ENCODE peak calls at places on chromosomes 6 and 20, in seven cellular contexts. One of them, this sample, is unnamed.
A peak's percentile ranks its signal among the peaks of the same experiment; 100 is the strongest.

GRCh38 chr6:2990179-2990931 is 9.3 kb upstream of the NQO2 start:
- DNase-seq in A172: peak; percentile 57
- DNase-seq in SW 1271: peak; percentile 71
- DNase-seq in activated CD4-positive, alpha-beta T cell treated with anti-CD3 and anti-CD28 coated beads, Interleukin-2, amount 50 U/mL, for 24 hours: peak; percentile 6
- DNase-seq in NCI-H1417: peak; percentile 73
- DNase-seq in stimulated activated CD4-positive, alpha-beta T cell treated with anti-CD3 and anti-CD28 coated beads, Interleukin-4, amount 100 ng/mL, for 24 hours: no peak
- DNase-seq in LHCN-M2: peak; percentile 37
- DNase-seq in this sample: peak; percentile 37

GRCh38 chr6:4405609-4406212 is 270.3 kb upstream of the ECI2 start:
- DNase-seq in A172: no peak
- DNase-seq in SW 1271: no peak
- DNase-seq in activated CD4-positive, alpha-beta T cell treated with anti-CD3 and anti-CD28 coated beads, Interleukin-2, amount 50 U/mL, for 24 hours: no peak
- DNase-seq in NCI-H1417: no peak
- DNase-seq in stimulated activated CD4-positive, alpha-beta T cell treated with anti-CD3 and anti-CD28 coated beads, Interleukin-4, amount 100 ng/mL, for 24 hours: no peak
- DNase-seq in LHCN-M2: peak; percentile 70
- DNase-seq in this sample: no peak

GRCh38 chr6:52995913-52996685 is 1.0 kb upstream of the GSTA4 start:
- DNase-seq in A172: peak; percentile 75
- DNase-seq in SW 1271: peak; percentile 38
- DNase-seq in activated CD4-positive, alpha-beta T cell treated with anti-CD3 and anti-CD28 coated beads, Interleukin-2, amount 50 U/mL, for 24 hours: no peak
- DNase-seq in NCI-H1417: no peak
- DNase-seq in stimulated activated CD4-positive, alpha-beta T cell treated with anti-CD3 and anti-CD28 coated beads, Interleukin-4, amount 100 ng/mL, for 24 hours: peak; percentile 35
- DNase-seq in LHCN-M2: peak; percentile 88
- DNase-seq in this sample: peak; percentile 51

GRCh38 chr6:42963855-42964605 is 3.5 kb downstream of the GNMT start:
- DNase-seq in A172: peak; percentile 45
- DNase-seq in SW 1271: peak; percentile 35
- DNase-seq in activated CD4-positive, alpha-beta T cell treated with anti-CD3 and anti-CD28 coated beads, Interleukin-2, amount 50 U/mL, for 24 hours: no peak
- DNase-seq in NCI-H1417: no peak
- DNase-seq in stimulated activated CD4-positive, alpha-beta T cell treated with anti-CD3 and anti-CD28 coated beads, Interleukin-4, amount 100 ng/mL, for 24 hours: peak; percentile 41
- DNase-seq in LHCN-M2: peak; percentile 38
- DNase-seq in this sample: no peak

GRCh38 chr20:3890999-3891929 is 2.1 kb downstream of the PANK2 start:
- DNase-seq in A172: no peak
- DNase-seq in SW 1271: no peak
- DNase-seq in activated CD4-positive, alpha-beta T cell treated with anti-CD3 and anti-CD28 coated beads, Interleukin-2, amount 50 U/mL, for 24 hours: no peak
- DNase-seq in NCI-H1417: no peak
- DNase-seq in stimulated activated CD4-positive, alpha-beta T cell treated with anti-CD3 and anti-CD28 coated beads, Interleukin-4, amount 100 ng/mL, for 24 hours: no peak
- DNase-seq in LHCN-M2: no peak
- DNase-seq in this sample: no peak

GRCh38 chr6:32854376-32855178 is 585 bp downstream of the PSMB9 start:
- DNase-seq in A172: peak; percentile 47
- DNase-seq in SW 1271: no peak
- DNase-seq in activated CD4-positive, alpha-beta T cell treated with anti-CD3 and anti-CD28 coated beads, Interleukin-2, amount 50 U/mL, for 24 hours: no peak
- DNase-seq in NCI-H1417: peak; percentile 36
- DNase-seq in stimulated activated CD4-positive, alpha-beta T cell treated with anti-CD3 and anti-CD28 coated beads, Interleukin-4, amount 100 ng/mL, for 24 hours: peak; percentile 66
- DNase-seq in LHCN-M2: peak; percentile 37
- DNase-seq in this sample: no peak

GRCh38 chr20:34516874-34517542 is 786 bp downstream of the DYNLRB1 start:
- DNase-seq in A172: peak; percentile 19
- DNase-seq in SW 1271: peak; percentile 90
- DNase-seq in activated CD4-positive, alpha-beta T cell treated with anti-CD3 and anti-CD28 coated beads, Interleukin-2, amount 50 U/mL, for 24 hours: no peak
- DNase-seq in NCI-H1417: peak; percentile 76
- DNase-seq in stimulated activated CD4-positive, alpha-beta T cell treated with anti-CD3 and anti-CD28 coated beads, Interleukin-4, amount 100 ng/mL, for 24 hours: peak; percentile 44
- DNase-seq in LHCN-M2: no peak
- DNase-seq in this sample: peak; percentile 27

GRCh38 chr20:41570552-41570951 is 47.6 kb downstream of the CHD6 start:
- DNase-seq in A172: no peak
- DNase-seq in SW 1271: no peak
- DNase-seq in activated CD4-positive, alpha-beta T cell treated with anti-CD3 and anti-CD28 coated beads, Interleukin-2, amount 50 U/mL, for 24 hours: no peak
- DNase-seq in NCI-H1417: no peak
- DNase-seq in stimulated activated CD4-positive, alpha-beta T cell treated with anti-CD3 and anti-CD28 coated beads, Interleukin-4, amount 100 ng/mL, for 24 hours: no peak
- DNase-seq in LHCN-M2: peak; percentile 71
- DNase-seq in this sample: no peak

GRCh38 chr6:167795874-167796667 is 30.6 kb upstream of the AFDN start:
- DNase-seq in A172: no peak
- DNase-seq in SW 1271: no peak
- DNase-seq in activated CD4-positive, alpha-beta T cell treated with anti-CD3 and anti-CD28 coated beads, Interleukin-2, amount 50 U/mL, for 24 hours: no peak
- DNase-seq in NCI-H1417: peak; percentile 83
- DNase-seq in stimulated activated CD4-positive, alpha-beta T cell treated with anti-CD3 and anti-CD28 coated beads, Interleukin-4, amount 100 ng/mL, for 24 hours: no peak
- DNase-seq in LHCN-M2: no peak
- DNase-seq in this sample: peak; percentile 77

GRCh38 chr20:6663751-6664388 is 103.6 kb upstream of the BMP2 start:
- DNase-seq in A172: peak; percentile 18
- DNase-seq in SW 1271: no peak
- DNase-seq in activated CD4-positive, alpha-beta T cell treated with anti-CD3 and anti-CD28 coated beads, Interleukin-2, amount 50 U/mL, for 24 hours: no peak
- DNase-seq in NCI-H1417: no peak
- DNase-seq in stimulated activated CD4-positive, alpha-beta T cell treated with anti-CD3 and anti-CD28 coated beads, Interleukin-4, amount 100 ng/mL, for 24 hours: no peak
- DNase-seq in LHCN-M2: no peak
- DNase-seq in this sample: no peak

GRCh38 chr20:63330940-63331339 is 30.2 kb downstream of the CHRNA4 start:
- DNase-seq in A172: no peak
- DNase-seq in SW 1271: no peak
- DNase-seq in activated CD4-positive, alpha-beta T cell treated with anti-CD3 and anti-CD28 coated beads, Interleukin-2, amount 50 U/mL, for 24 hours: no peak
- DNase-seq in NCI-H1417: no peak
- DNase-seq in stimulated activated CD4-positive, alpha-beta T cell treated with anti-CD3 and anti-CD28 coated beads, Interleukin-4, amount 100 ng/mL, for 24 hours: no peak
- DNase-seq in LHCN-M2: no peak
- DNase-seq in this sample: no peak

GRCh38 chr6:137749595-137750215 is 117.4 kb upstream of the TNFAIP3 start:
- DNase-seq in A172: no peak
- DNase-seq in SW 1271: no peak
- DNase-seq in activated CD4-positive, alpha-beta T cell treated with anti-CD3 and anti-CD28 coated beads, Interleukin-2, amount 50 U/mL, for 24 hours: no peak
- DNase-seq in NCI-H1417: no peak
- DNase-seq in stimulated activated CD4-positive, alpha-beta T cell treated with anti-CD3 and anti-CD28 coated beads, Interleukin-4, amount 100 ng/mL, for 24 hours: no peak
- DNase-seq in LHCN-M2: no peak
- DNase-seq in this sample: no peak

GRCh38 chr6:35711731-35712130 is 23.0 kb upstream of the FKBP5 start:
- DNase-seq in A172: no peak
- DNase-seq in SW 1271: no peak
- DNase-seq in activated CD4-positive, alpha-beta T cell treated with anti-CD3 and anti-CD28 coated beads, Interleukin-2, amount 50 U/mL, for 24 hours: no peak
- DNase-seq in NCI-H1417: no peak
- DNase-seq in stimulated activated CD4-positive, alpha-beta T cell treated with anti-CD3 and anti-CD28 coated beads, Interleukin-4, amount 100 ng/mL, for 24 hours: no peak
- DNase-seq in LHCN-M2: no peak
- DNase-seq in this sample: no peak

GRCh38 chr20:4018015-4018748 is 2.8 kb upstream of the RNF24 start:
- DNase-seq in A172: no peak
- DNase-seq in SW 1271: no peak
- DNase-seq in activated CD4-positive, alpha-beta T cell treated with anti-CD3 and anti-CD28 coated beads, Interleukin-2, amount 50 U/mL, for 24 hours: no peak
- DNase-seq in NCI-H1417: no peak
- DNase-seq in stimulated activated CD4-positive, alpha-beta T cell treated with anti-CD3 and anti-CD28 coated beads, Interleukin-4, amount 100 ng/mL, for 24 hours: no peak
- DNase-seq in LHCN-M2: peak; percentile 94
- DNase-seq in this sample: no peak

GRCh38 chr20:63599396-63600050 is 25.5 kb upstream of the HELZ2 start:
- DNase-seq in A172: no peak
- DNase-seq in SW 1271: no peak
- DNase-seq in activated CD4-positive, alpha-beta T cell treated with anti-CD3 and anti-CD28 coated beads, Interleukin-2, amount 50 U/mL, for 24 hours: no peak
- DNase-seq in NCI-H1417: no peak
- DNase-seq in stimulated activated CD4-positive, alpha-beta T cell treated with anti-CD3 and anti-CD28 coated beads, Interleukin-4, amount 100 ng/mL, for 24 hours: no peak
- DNase-seq in LHCN-M2: no peak
- DNase-seq in this sample: no peak

GRCh38 chr20:53322651-53323050 is 271.0 kb downstream of the ZNF217 start:
- DNase-seq in A172: no peak
- DNase-seq in SW 1271: no peak
- DNase-seq in activated CD4-positive, alpha-beta T cell treated with anti-CD3 and anti-CD28 coated beads, Interleukin-2, amount 50 U/mL, for 24 hours: no peak
- DNase-seq in NCI-H1417: no peak
- DNase-seq in stimulated activated CD4-positive, alpha-beta T cell treated with anti-CD3 and anti-CD28 coated beads, Interleukin-4, amount 100 ng/mL, for 24 hours: peak; percentile 9
- DNase-seq in LHCN-M2: no peak
- DNase-seq in this sample: no peak

GRCh38 chr6:21080221-21080620 is 513.3 kb upstream of the SOX4 start:
- DNase-seq in A172: no peak
- DNase-seq in SW 1271: no peak
- DNase-seq in activated CD4-positive, alpha-beta T cell treated with anti-CD3 and anti-CD28 coated beads, Interleukin-2, amount 50 U/mL, for 24 hours: no peak
- DNase-seq in NCI-H1417: no peak
- DNase-seq in stimulated activated CD4-positive, alpha-beta T cell treated with anti-CD3 and anti-CD28 coated beads, Interleukin-4, amount 100 ng/mL, for 24 hours: no peak
- DNase-seq in LHCN-M2: no peak
- DNase-seq in this sample: no peak

GRCh38 chr6:89536230-89536629 is 102.3 kb downstream of the LYRM2 start:
- DNase-seq in A172: no peak
- DNase-seq in SW 1271: no peak
- DNase-seq in activated CD4-positive, alpha-beta T cell treated with anti-CD3 and anti-CD28 coated beads, Interleukin-2, amount 50 U/mL, for 24 hours: no peak
- DNase-seq in NCI-H1417: no peak
- DNase-seq in stimulated activated CD4-positive, alpha-beta T cell treated with anti-CD3 and anti-CD28 coated beads, Interleukin-4, amount 100 ng/mL, for 24 hours: no peak
- DNase-seq in LHCN-M2: peak; percentile 3
- DNase-seq in this sample: peak; percentile 78

GRCh38 chr6:154683756-154684523 is 49.3 kb upstream of the SCAF8 start:
- DNase-seq in A172: peak; percentile 35
- DNase-seq in SW 1271: peak; percentile 7
- DNase-seq in activated CD4-positive, alpha-beta T cell treated with anti-CD3 and anti-CD28 coated beads, Interleukin-2, amount 50 U/mL, for 24 hours: no peak
- DNase-seq in NCI-H1417: peak; percentile 76
- DNase-seq in stimulated activated CD4-positive, alpha-beta T cell treated with anti-CD3 and anti-CD28 coated beads, Interleukin-4, amount 100 ng/mL, for 24 hours: no peak
- DNase-seq in LHCN-M2: peak; percentile 40
- DNase-seq in this sample: no peak